ENCODE peak calls at places on chromosome 21, in six cellular contexts. Y, C, E, A, J and T are unnamed samples.

GRCh38 chr21:43933146-43933673 is 68.2 kb downstream of the AGPAT3 start:
- DNase-seq in E (no peak), Y (no peak), C (no peak), J (no peak), A (no peak), T (no peak)

GRCh38 chr21:15837603-15838002 is 107.8 kb downstream of the USP25 start:
- DNase-seq in E (peak; percentile 67), C (no peak), Y (no peak), A (no peak), J (no peak), T (peak; percentile 74)

GRCh38 chr21:38228115-38228514 is 28.7 kb upstream of the KCNJ15 start:
- DNase-seq in C (no peak), A (peak; percentile 65), J (peak; percentile 59), E (no peak), Y (peak; percentile 9), T (no peak)

GRCh38 chr21:32207096-32207716 is 71.6 kb downstream of the MIS18A start:
- DNase-seq in J (no peak), E (no peak), A (peak; percentile 7), Y (no peak), C (no peak), T (no peak)

GRCh38 chr21:36980280-36981048 is 14.0 kb upstream of the HLCS start:
- DNase-seq in Y (no peak), J (peak; percentile 53), C (no peak), E (no peak), A (no peak), T (peak; percentile 25)

GRCh38 chr21:18493420-18493819 is 89.8 kb upstream of the TMPRSS15 start:
- DNase-seq in A (peak; percentile 1), J (no peak), C (no peak), Y (no peak), E (no peak), T (peak; percentile 75)

GRCh38 chr21:38223893-38224540 is 32.8 kb upstream of the KCNJ15 start:
- DNase-seq in E (peak; percentile 26), J (no peak), A (no peak), Y (no peak), C (peak; percentile 49), T (peak; percentile 16)

GRCh38 chr21:40660461-40660860 is 186.5 kb downstream of the DSCAM start:
- DNase-seq in E (no peak), J (no peak), Y (no peak), A (peak; percentile 72), C (no peak), T (no peak)

GRCh38 chr21:31929548-31929947 is 56.7 kb downstream of the HUNK start:
- DNase-seq in Y (no peak), J (no peak), C (peak; percentile 57), E (no peak), A (no peak), T (no peak)

GRCh38 chr21:16570856-16571255 is 841.1 kb downstream of the USP25 start:
- DNase-seq in J (no peak), C (no peak), A (no peak), Y (no peak), E (no peak), T (no peak)

DNA sequence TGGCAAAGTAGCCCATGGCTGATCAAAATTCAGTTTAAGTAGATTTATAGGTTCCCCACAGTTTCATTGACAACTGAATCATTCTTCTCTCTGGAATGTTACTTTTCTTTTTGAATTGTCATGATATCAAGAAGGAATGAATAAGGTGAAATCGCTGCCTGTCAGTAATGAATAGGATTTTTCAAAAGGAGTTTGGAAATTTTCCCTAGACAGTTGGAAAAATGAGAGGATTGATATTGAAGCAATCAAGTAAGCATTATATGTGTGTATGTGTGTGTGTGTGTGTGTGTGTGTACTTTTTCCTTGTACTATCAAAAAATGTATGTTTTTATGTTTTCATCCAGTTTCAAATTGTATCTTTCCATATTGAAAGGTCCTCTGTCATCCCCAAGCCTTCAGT is 479.5 kb downstream of the MRPL39 start:
- DNase-seq in C (no peak), A (no peak), J (no peak), Y (no peak), E (no peak), T (no peak)
- H2AK5ac ChIP-seq in C (no peak overlapping the region), A (no peak overlapping the region), J (no peak overlapping the region), Y (no peak overlapping the region), E (no peak overlapping the region), T (no peak overlapping the region)

DNA sequence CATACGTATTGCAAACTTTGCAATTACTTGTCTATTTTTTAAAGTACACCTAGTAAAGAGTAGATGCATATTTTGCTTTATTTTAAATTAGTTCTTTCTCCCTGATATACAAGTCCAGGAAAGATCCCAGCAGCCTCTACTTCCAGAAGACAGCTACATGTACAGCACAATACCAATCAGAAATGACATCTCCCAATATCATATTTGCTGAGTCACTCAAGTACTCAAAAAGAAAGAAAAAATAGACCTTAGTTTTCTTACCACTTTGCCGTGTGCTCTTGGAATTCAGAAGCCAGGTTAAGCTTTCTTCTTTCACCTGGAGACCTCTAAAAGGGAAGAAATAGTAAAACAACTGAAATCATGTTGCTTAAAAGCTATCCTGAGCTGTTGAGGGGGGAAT is 412.6 kb upstream of the RUNX1 start:
- DNase-seq in A (no peak), Y (no peak), J (no peak), C (no peak), E (no peak), T (no peak)
- H4K8ac ChIP-seq in A (no peak overlapping the region), Y (no peak overlapping the region), J (no peak overlapping the region), C (no peak overlapping the region), E (no peak overlapping the region), T (no peak overlapping the region)

GRCh38 chr21:33234618-33235520 is 5.1 kb downstream of the IFNAR2 start:
- DNase-seq in J (no peak), C (no peak), E (no peak), A (no peak), Y (no peak), T (no peak)
- H3K9ac ChIP-seq in J (no peak overlapping the region), C (no peak overlapping the region), E (no peak overlapping the region), A (peak overlapping the region; percentile 48), Y (no peak overlapping the region), T (no peak overlapping the region)

GRCh38 chr21:42923553-42924432 is 1.6 kb downstream of the ERVH48-1 start:
- DNase-seq in Y (peak; percentile 88), E (peak; percentile 86), A (peak; percentile 81), C (peak; percentile 81), J (peak; percentile 93), T (peak; percentile 89)
- H2AK5ac ChIP-seq in Y (peak overlapping the region; percentile 96), E (peak overlapping the region; percentile 89), A (peak overlapping the region; percentile 83), C (no peak overlapping the region), J (no peak overlapping the region), T (peak overlapping the region; percentile 94)

DNA sequence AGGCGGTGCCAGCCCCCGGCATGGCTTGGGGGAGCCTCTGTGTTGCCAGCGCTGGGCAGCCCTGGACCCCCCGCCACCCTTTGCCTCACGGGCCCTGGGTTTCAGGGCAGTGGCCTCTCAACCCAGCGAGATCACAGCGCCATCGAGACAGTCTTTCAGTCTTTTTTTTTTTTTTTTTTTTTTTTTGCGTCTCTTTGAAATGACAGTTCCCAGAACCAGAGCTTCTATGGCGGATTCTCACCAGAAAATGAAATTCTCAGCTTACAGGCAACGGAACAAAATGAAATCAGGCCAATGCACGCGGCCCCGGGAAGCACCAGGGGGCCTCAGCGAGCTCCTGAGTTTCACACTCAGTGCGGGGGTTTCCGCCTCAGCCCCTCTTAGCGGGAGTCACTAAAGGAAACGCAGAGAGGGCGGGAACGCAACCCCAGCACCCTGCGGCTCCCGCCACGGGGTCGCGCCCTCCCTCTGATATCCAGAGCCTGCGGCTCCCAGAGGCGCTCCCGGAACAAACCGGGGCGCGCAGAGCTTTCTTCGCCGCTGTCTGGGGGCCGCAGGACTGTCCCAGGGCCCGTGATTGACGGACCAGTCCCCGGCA is 8.0 kb upstream of the COL6A1 start:
- DNase-seq in E (peak; percentile 87), Y (no peak), A (peak; percentile 40), C (no peak), J (peak; percentile 72), T (peak; percentile 94)
- H4K8ac ChIP-seq in E (peak overlapping the region; percentile 96), Y (peak overlapping the region; percentile 81), A (peak overlapping the region; percentile 91), C (peak overlapping the region; percentile 82), J (no peak overlapping the region), T (peak overlapping the region; percentile 99)